ENCODE peak calls at places on chromosomes 1 and 21, in four cellular contexts. I, Y, X and W are unnamed samples.
A peak's percentile ranks its signal among the peaks of the same experiment; 100 is the strongest.

GRCh38 chr1:221032616-221033342 is 153.5 kb downstream of the HLX start:
- DNase-seq in I (no peak), Y (no peak), X (no peak), W (no peak)

GRCh38 chr1:225820522-225821120 is 10.7 kb downstream of the EPHX1 start:
- DNase-seq in I (no peak), Y (no peak), X (no peak), W (no peak)

GRCh38 chr1:90717665-90718410 is 736 bp upstream of the BARHL2 start:
- DNase-seq in I (peak; percentile 86), Y (no peak), X (no peak), W (peak; percentile 75)

GRCh38 chr1:199082778-199083389 is 444.0 kb downstream of the PTPRC start:
- DNase-seq in I (no peak), Y (peak; percentile 59), X (no peak), W (no peak)

GRCh38 chr1:161486806-161487482 is 18.3 kb upstream of the FCGR2A start:
- DNase-seq in I (peak; percentile 80), Y (peak; percentile 82), X (no peak), W (no peak)

GRCh38 chr1:33841516-33841915 is 22.4 kb upstream of the HMGB4 start:
- DNase-seq in I (no peak), Y (no peak), X (no peak), W (no peak)

GRCh38 chr21:36927718-36928117 is 38.8 kb downstream of the HLCS start:
- DNase-seq in I (peak; percentile 45), Y (peak; percentile 91), X (peak; percentile 88), W (peak; percentile 56)

GRCh38 chr1:58657082-58657481 is 42.8 kb downstream of the MYSM1 start:
- DNase-seq in I (no peak), Y (no peak), X (no peak), W (no peak)

GRCh38 chr1:59151860-59152259 is 145.0 kb upstream of the FGGY start:
- DNase-seq in I (no peak), Y (no peak), X (no peak), W (no peak)

GRCh38 chr1:164771568-164772350 is 212.8 kb downstream of the PBX1 start:
- DNase-seq in I (no peak), Y (no peak), X (peak; percentile 71), W (no peak)

GRCh38 chr1:43781574-43781973 is 74.2 kb downstream of the ST3GAL3 start:
- DNase-seq in I (no peak), Y (no peak), X (no peak), W (no peak)

GRCh38 chr1:5934058-5934884 is 58.0 kb downstream of the NPHP4 start:
- DNase-seq in I (no peak), Y (no peak), X (no peak), W (no peak)

GRCh38 chr21:43368685-43369084 is 58.2 kb downstream of the SIK1 start:
- DNase-seq in I (no peak), Y (no peak), X (no peak), W (peak; percentile 27)

GRCh38 chr1:64484651-64485050 is 14.7 kb downstream of the CACHD1 start:
- DNase-seq in I (no peak), Y (no peak), X (no peak), W (no peak)

GRCh38 chr1:193058529-193059281 is 455 bp downstream of the UCHL5 start:
- DNase-seq in I (peak; percentile 31), Y (peak; percentile 25), X (peak; percentile 42), W (peak; percentile 78)

GRCh38 chr21:37787456-37787855 is 128.8 kb downstream of the KCNJ6 start:
- DNase-seq in I (no peak), Y (no peak), X (no peak), W (no peak)

GRCh38 chr1:4935807-4936206 is 281.4 kb downstream of the AJAP1 start:
- DNase-seq in I (no peak), Y (peak; percentile 70), X (no peak), W (no peak)

GRCh38 chr1:179278920-179279319 is 14.7 kb upstream of the SOAT1 start:
- DNase-seq in I (no peak), Y (no peak), X (no peak), W (no peak)

GRCh38 chr1:223129229-223129851 is 13.7 kb downstream of the TLR5 start:
- DNase-seq in I (peak; percentile 30), Y (peak; percentile 54), X (peak; percentile 86), W (peak; percentile 96)

GRCh38 chr1:160777486-160778089 is 18.4 kb upstream of the LY9 start:
- DNase-seq in I (peak; percentile 5), Y (no peak), X (no peak), W (no peak)

GRCh38 chr21:35503646-35504045 is 454.5 kb upstream of the RUNX1 start:
- DNase-seq in I (no peak), Y (peak; percentile 36), X (no peak), W (no peak)

GRCh38 chr1:185108324-185108723 is 48.4 kb downstream of the TRMT1L start:
- DNase-seq in I (no peak), Y (no peak), X (no peak), W (no peak)

GRCh38 chr1:13469343-13469742 is 44.5 kb downstream of the LRRC38 start:
- DNase-seq in I (peak; percentile 1), Y (peak; percentile 15), X (no peak), W (no peak)

GRCh38 chr1:43272576-43273571 is 3.1 kb downstream of the TMEM125 start:
- DNase-seq in I (no peak), Y (no peak), X (no peak), W (no peak)

GRCh38 chr1:214427871-214428277 is 123.5 kb downstream of the PTPN14 start:
- DNase-seq in I (no peak), Y (no peak), X (no peak), W (no peak)

GRCh38 chr1:159945483-159946241 is at the start of gene IGSF9:
- DNase-seq in I (peak; percentile 94), Y (peak; percentile 86), X (peak; percentile 96), W (peak; percentile 86)

GRCh38 chr21:35043549-35043948 is 5.6 kb downstream of the RUNX1 start:
- DNase-seq in I (no peak), Y (no peak), X (no peak), W (no peak)

GRCh38 chr1:22143065-22143514 is at the start of gene WNT4:
- DNase-seq in I (peak; percentile 31), Y (no peak), X (no peak), W (peak; percentile 87)

GRCh38 chr1:20359451-20360330 is 69.0 kb downstream of the VWA5B1 start:
- DNase-seq in I (no peak), Y (no peak), X (no peak), W (no peak)

GRCh38 chr1:38500352-38500751 is 359.2 kb downstream of the RRAGC start:
- DNase-seq in I (no peak), Y (no peak), X (no peak), W (no peak)

GRCh38 chr1:108080448-108080847 is 115.5 kb upstream of the VAV3 start:
- DNase-seq in I (no peak), Y (no peak), X (no peak), W (no peak)

GRCh38 chr1:234901491-234902049 is 227.1 kb downstream of the TOMM20 start:
- DNase-seq in I (no peak), Y (no peak), X (no peak), W (no peak)

GRCh38 chr1:198465201-198466144 is 75.0 kb downstream of the ATP6V1G3 start:
- DNase-seq in I (peak; percentile 60), Y (peak; percentile 53), X (no peak), W (no peak)

GRCh38 chr21:20353351-20353750 is 644.9 kb upstream of the NCAM2 start:
- DNase-seq in I (no peak), Y (no peak), X (no peak), W (no peak)

GRCh38 chr1:235127203-235127602 is 1.4 kb downstream of the TOMM20 start:
- DNase-seq in I (no peak), Y (no peak), X (no peak), W (no peak)

GRCh38 chr21:17554619-17555472 is 42.0 kb downstream of the CXADR start:
- DNase-seq in I (peak; percentile 16), Y (peak; percentile 71), X (no peak), W (no peak)